ENCODE peak calls at places on chromosome 10, in seven cellular contexts. O is GM23248, G is IMR-90, Z is HCT116, M is OCI-LY7, B is endodermal cell, K is psoas muscle. U is an unnamed sample.

GRCh38 chr10:58637372-58637771 is 124.7 kb downstream of the BICC1 start:
- DNase-seq in O (peak; percentile 96), G (no peak), Z (no peak), M (no peak), B (no peak), K (no peak), U (peak; percentile 68)

GRCh38 chr10:56551037-56551436 is 190.0 kb upstream of the ZWINT start:
- DNase-seq in O (no peak), G (no peak), Z (no peak), M (no peak), B (no peak), K (no peak), U (no peak)

GRCh38 chr10:70191906-70192305 is 21.6 kb upstream of the SAR1A start:
- DNase-seq in O (peak; percentile 94), G (peak; percentile 95), Z (no peak), M (no peak), B (no peak), K (no peak), U (peak; percentile 50)

GRCh38 chr10:94277450-94277849 is 85.3 kb downstream of the NOC3L start:
- DNase-seq in O (no peak), G (no peak), Z (no peak), M (no peak), B (no peak), K (no peak), U (no peak)

GRCh38 chr10:88059176-88059575 is 195.8 kb downstream of the PTEN start:
- DNase-seq in O (no peak), G (no peak), Z (no peak), M (no peak), B (no peak), K (no peak), U (no peak)

GRCh38 chr10:104622598-104623209 is 18.4 kb upstream of the SORCS3 start:
- DNase-seq in O (peak; percentile 52), G (no peak), Z (peak; percentile 55), M (peak; percentile 5), B (peak; percentile 85), K (no peak), U (no peak)

GRCh38 chr10:35540296-35541164 is 64.6 kb upstream of the GJD4 start:
- DNase-seq in O (peak; percentile 5), G (no peak), Z (no peak), M (no peak), B (no peak), K (no peak), U (no peak)

GRCh38 chr10:13716161-13717071 is 129.7 kb downstream of the PRPF18 start:
- DNase-seq in O (peak; percentile 91), G (peak; percentile 96), Z (no peak), M (no peak), B (no peak), K (no peak), U (peak; percentile 83)

GRCh38 chr10:94038024-94038423 is 44.3 kb downstream of the PLCE1 start:
- DNase-seq in O (peak; percentile 44), G (peak; percentile 35), Z (no peak), M (no peak), B (peak; percentile 57), K (no peak), U (peak; percentile 70)

GRCh38 chr10:49646256-49646870 is 32.5 kb downstream of the CHAT start:
- DNase-seq in O (no peak), G (no peak), Z (no peak), M (no peak), B (peak; percentile 57), K (no peak), U (peak; percentile 34)

GRCh38 chr10:14605231-14605925 is 169.3 kb downstream of the FAM107B start:
- DNase-seq in O (peak; percentile 88), G (peak; percentile 78), Z (peak; percentile 15), M (no peak), B (no peak), K (no peak), U (peak; percentile 57)

GRCh38 chr10:101130984-101131961 is at the start of gene TLX1:
- DNase-seq in O (peak; percentile 30), G (no peak), Z (no peak), M (no peak), B (peak; percentile 87), K (peak; percentile 46), U (peak; percentile 48)

GRCh38 chr10:73956476-73957338 is 41.2 kb upstream of the VCL start:
- DNase-seq in O (peak; percentile 53), G (peak; percentile 62), Z (no peak), M (peak; percentile 67), B (no peak), K (no peak), U (peak; percentile 46)

GRCh38 chr10:61068471-61068870 is 124.5 kb upstream of the RHOBTB1 start:
- DNase-seq in O (no peak), G (no peak), Z (no peak), M (no peak), B (no peak), K (no peak), U (no peak)

GRCh38 chr10:21742740-21743412 is 208.8 kb downstream of the MLLT10 start:
- DNase-seq in O (no peak), G (no peak), Z (no peak), M (no peak), B (no peak), K (no peak), U (no peak)

GRCh38 chr10:111148025-111148424 is 71.2 kb downstream of the ADRA2A start:
- DNase-seq in O (no peak), G (no peak), Z (no peak), M (no peak), B (no peak), K (no peak), U (no peak)

GRCh38 chr10:96991313-96991841 is 159.3 kb downstream of the LCOR start:
- DNase-seq in O (peak; percentile 85), G (peak; percentile 90), Z (no peak), M (no peak), B (no peak), K (no peak), U (peak; percentile 81)

GRCh38 chr10:117342638-117343037 is 32.6 kb downstream of the PDZD8 start:
- DNase-seq in O (peak; percentile 73), G (peak; percentile 83), Z (no peak), M (no peak), B (no peak), K (no peak), U (peak; percentile 63)

GRCh38 chr10:113770346-113770745 is 18.9 kb downstream of the PLEKHS1 start:
- DNase-seq in O (no peak), G (no peak), Z (no peak), M (no peak), B (no peak), K (no peak), U (no peak)

GRCh38 chr10:68560916-68561691 is 967 bp downstream of the TET1 start:
- DNase-seq in O (peak; percentile 54), G (peak; percentile 36), Z (no peak), M (no peak), B (peak; percentile 79), K (peak; percentile 24), U (peak; percentile 32)

GRCh38 chr10:69222157-69223027 is 2.3 kb downstream of the HKDC1 start:
- DNase-seq in O (peak; percentile 80), G (peak; percentile 67), Z (peak; percentile 83), M (peak; percentile 96), B (peak; percentile 84), K (no peak), U (no peak)

GRCh38 chr10:12214093-12214492 is 18.1 kb downstream of the CDC123 start:
- DNase-seq in O (no peak), G (no peak), Z (no peak), M (no peak), B (no peak), K (no peak), U (no peak)

GRCh38 chr10:16436367-16436757 is 448 bp upstream of the PTER start:
- DNase-seq in O (peak; percentile 46), G (no peak), Z (no peak), M (no peak), B (no peak), K (no peak), U (no peak)

GRCh38 chr10:16436758-16437539 is at the start of gene PTER:
- DNase-seq in O (peak; percentile 98), G (peak; percentile 78), Z (peak; percentile 89), M (peak; percentile 97), B (peak; percentile 99), K (peak; percentile 97), U (peak; percentile 95)

GRCh38 chr10:16439294-16439693 is 2.5 kb downstream of the PTER start:
- DNase-seq in O (peak; percentile 62), G (no peak), Z (no peak), M (no peak), B (no peak), K (no peak), U (no peak)

GRCh38 chr10:16440396-16441105 is 3.7 kb downstream of the PTER start:
- DNase-seq in O (peak; percentile 22), G (no peak), Z (no peak), M (no peak), B (peak; percentile 48), K (no peak), U (no peak)

GRCh38 chr10:16437540-16437894 is 707 bp downstream of the PTER start:
- DNase-seq in O (peak; percentile 8), G (no peak), Z (no peak), M (peak; percentile 14), B (no peak), K (no peak), U (no peak)
- H3K4me3 ChIP-seq in O (peak overlapping the region; percentile 77), G (peak overlapping the region; percentile 52), Z (peak overlapping the region; percentile 62), M (peak overlapping the region; percentile 76), B (peak overlapping the region; percentile 82), K (peak overlapping the region; percentile 92), U (peak overlapping the region; percentile 52)

GRCh38 chr10:42421812-42422211 is 216.6 kb downstream of the ZNF33B start:
- DNase-seq in O (no peak), G (no peak), Z (no peak), M (no peak), B (no peak), K (no peak), U (no peak)
- H3K9me3 ChIP-seq in O (no peaks in the 10 kb centered on the region), G (peaks cover 14% of the 10 kb centered on the region), Z (no peaks in the 10 kb centered on the region), M (no peaks in the 10 kb centered on the region), B (peaks cover 54% of the 10 kb centered on the region), K (no peaks in the 10 kb centered on the region), U (no peaks in the 10 kb centered on the region)

GRCh38 chr10:29470355-29470705 is 164.4 kb downstream of the SVIL start:
- DNase-seq in O (no peak), G (no peak), Z (no peak), M (peak; percentile 47), B (peak; percentile 91), K (no peak), U (no peak)

GRCh38 chr10:29470843-29471482 is 163.8 kb downstream of the SVIL start:
- DNase-seq in O (no peak), G (no peak), Z (no peak), M (no peak), B (no peak), K (no peak), U (no peak)

GRCh38 chr10:29472268-29473086 is 162.3 kb downstream of the SVIL start:
- DNase-seq in O (no peak), G (no peak), Z (no peak), M (no peak), B (no peak), K (no peak), U (no peak)

GRCh38 chr10:29471483-29471859 is 163.3 kb downstream of the SVIL start:
- DNase-seq in O (peak; percentile 90), G (peak; percentile 90), Z (no peak), M (no peak), B (no peak), K (no peak), U (no peak)

GRCh38 chr10:29469481-29470354 is 165.1 kb downstream of the SVIL start:
- DNase-seq in O (no peak), G (no peak), Z (no peak), M (no peak), B (no peak), K (no peak), U (no peak)
- H3K4me1 ChIP-seq in O (peaks cover 16% of the 10 kb centered on the region), G (peaks cover 16% of the 10 kb centered on the region), Z (peaks cover 2% of the 10 kb centered on the region), M (peaks cover 11% of the 10 kb centered on the region), B (peaks cover 2% of the 10 kb centered on the region), K (peaks cover 70% of the 10 kb centered on the region), U (peaks cover 11% of the 10 kb centered on the region)

GRCh38 chr10:50866317-50866716 is 19.1 kb downstream of the A1CF start:
- DNase-seq in O (no peak), G (no peak), Z (no peak), M (no peak), B (no peak), K (no peak), U (no peak)
- H3K4me3 ChIP-seq in O (no peak overlapping the region), G (no peak overlapping the region), Z (no peak overlapping the region), M (no peak overlapping the region), B (no peak overlapping the region), K (no peak overlapping the region), U (no peak overlapping the region)

U was measured in SJSA1.